ENCODE peak calls at places on chromosome 7, in ten cellular contexts. One of them, this sample, is unnamed. For H3K36me3 and H3K4me1, the result is how much of the 10 kb centered on the place peaks cover.

GRCh38 chr7:17968791-17969715 is 28.8 kb upstream of the SNX13 start:
- DNase-seq in CD8-positive, alpha-beta T cell: no peak
- DNase-seq in prostate gland: no peak
- DNase-seq in ovary: no peak
- DNase-seq in aorta: no peak
- DNase-seq in NT2/D1: no peak
- DNase-seq in heart right ventricle: no peak
- DNase-seq in mesendoderm: no peak
- DNase-seq in hepatocyte: no peak
- DNase-seq in colonic mucosa: peak
- DNase-seq in this sample: no peak

GRCh38 chr7:107725138-107725740 is 18.7 kb upstream of the CBLL1 start:
- DNase-seq in ovary: peak
- DNase-seq in mesendoderm: peak
- DNase-seq in heart right ventricle: peak
- DNase-seq in colonic mucosa: peak
- DNase-seq in CD8-positive, alpha-beta T cell: peak
- DNase-seq in aorta: no peak
- DNase-seq in NT2/D1: peak
- DNase-seq in prostate gland: peak
- DNase-seq in hepatocyte: peak
- DNase-seq in this sample: no peak

GRCh38 chr7:90412458-90413184 is 9.4 kb downstream of the CLDN12 start:
- DNase-seq in heart right ventricle: no peak
- DNase-seq in prostate gland: no peak
- DNase-seq in ovary: no peak
- DNase-seq in NT2/D1: no peak
- DNase-seq in colonic mucosa: peak
- DNase-seq in aorta: no peak
- DNase-seq in CD8-positive, alpha-beta T cell: no peak
- DNase-seq in mesendoderm: peak
- DNase-seq in hepatocyte: no peak
- DNase-seq in this sample: no peak

GRCh38 chr7:109984726-109985125 is 1106.2 kb upstream of the LRRN3 start:
- DNase-seq in colonic mucosa: no peak
- DNase-seq in CD8-positive, alpha-beta T cell: no peak
- DNase-seq in NT2/D1: no peak
- DNase-seq in ovary: no peak
- DNase-seq in aorta: no peak
- DNase-seq in mesendoderm: no peak
- DNase-seq in prostate gland: no peak
- DNase-seq in heart right ventricle: no peak
- DNase-seq in hepatocyte: no peak
- DNase-seq in this sample: no peak

GRCh38 chr7:104328970-104329825 is 795 bp downstream of the LHFPL3 start:
- DNase-seq in colonic mucosa: no peak
- DNase-seq in prostate gland: no peak
- DNase-seq in mesendoderm: peak
- DNase-seq in hepatocyte: peak
- DNase-seq in CD8-positive, alpha-beta T cell: no peak
- DNase-seq in ovary: no peak
- DNase-seq in NT2/D1: no peak
- DNase-seq in heart right ventricle: no peak
- DNase-seq in aorta: no peak
- DNase-seq in this sample: no peak

GRCh38 chr7:99092064-99092720 is 51.7 kb downstream of the SMURF1 start:
- DNase-seq in prostate gland: no peak
- DNase-seq in ovary: no peak
- DNase-seq in hepatocyte: no peak
- DNase-seq in CD8-positive, alpha-beta T cell: no peak
- DNase-seq in NT2/D1: no peak
- DNase-seq in colonic mucosa: no peak
- DNase-seq in mesendoderm: no peak
- DNase-seq in aorta: no peak
- DNase-seq in heart right ventricle: no peak
- DNase-seq in this sample: no peak

GRCh38 chr7:15086171-15086745 is 183.7 kb upstream of the DGKB start:
- DNase-seq in hepatocyte: no peak
- DNase-seq in heart right ventricle: no peak
- DNase-seq in NT2/D1: no peak
- DNase-seq in CD8-positive, alpha-beta T cell: no peak
- DNase-seq in aorta: no peak
- DNase-seq in colonic mucosa: no peak
- DNase-seq in prostate gland: no peak
- DNase-seq in mesendoderm: peak
- DNase-seq in ovary: no peak
- DNase-seq in this sample: no peak

GRCh38 chr7:129959480-129960332 is 6.9 kb upstream of the UBE2H start:
- DNase-seq in aorta: peak
- DNase-seq in CD8-positive, alpha-beta T cell: no peak
- DNase-seq in colonic mucosa: no peak
- DNase-seq in mesendoderm: no peak
- DNase-seq in hepatocyte: no peak
- DNase-seq in prostate gland: no peak
- DNase-seq in NT2/D1: no peak
- DNase-seq in ovary: no peak
- DNase-seq in heart right ventricle: no peak
- DNase-seq in this sample: no peak

GRCh38 chr7:48102530-48102929 is 13.5 kb downstream of the UPP1 start:
- DNase-seq in CD8-positive, alpha-beta T cell: no peak
- DNase-seq in hepatocyte: no peak
- DNase-seq in prostate gland: no peak
- DNase-seq in mesendoderm: no peak
- DNase-seq in colonic mucosa: no peak
- DNase-seq in NT2/D1: no peak
- DNase-seq in aorta: no peak
- DNase-seq in heart right ventricle: no peak
- DNase-seq in ovary: no peak
- DNase-seq in this sample: no peak

GRCh38 chr7:133854739-133855138 is 272.4 kb upstream of the LRGUK start:
- DNase-seq in mesendoderm: peak
- DNase-seq in prostate gland: peak
- DNase-seq in NT2/D1: no peak
- DNase-seq in ovary: no peak
- DNase-seq in aorta: no peak
- DNase-seq in hepatocyte: peak
- DNase-seq in colonic mucosa: no peak
- DNase-seq in CD8-positive, alpha-beta T cell: no peak
- DNase-seq in heart right ventricle: no peak
- DNase-seq in this sample: no peak

DNA sequence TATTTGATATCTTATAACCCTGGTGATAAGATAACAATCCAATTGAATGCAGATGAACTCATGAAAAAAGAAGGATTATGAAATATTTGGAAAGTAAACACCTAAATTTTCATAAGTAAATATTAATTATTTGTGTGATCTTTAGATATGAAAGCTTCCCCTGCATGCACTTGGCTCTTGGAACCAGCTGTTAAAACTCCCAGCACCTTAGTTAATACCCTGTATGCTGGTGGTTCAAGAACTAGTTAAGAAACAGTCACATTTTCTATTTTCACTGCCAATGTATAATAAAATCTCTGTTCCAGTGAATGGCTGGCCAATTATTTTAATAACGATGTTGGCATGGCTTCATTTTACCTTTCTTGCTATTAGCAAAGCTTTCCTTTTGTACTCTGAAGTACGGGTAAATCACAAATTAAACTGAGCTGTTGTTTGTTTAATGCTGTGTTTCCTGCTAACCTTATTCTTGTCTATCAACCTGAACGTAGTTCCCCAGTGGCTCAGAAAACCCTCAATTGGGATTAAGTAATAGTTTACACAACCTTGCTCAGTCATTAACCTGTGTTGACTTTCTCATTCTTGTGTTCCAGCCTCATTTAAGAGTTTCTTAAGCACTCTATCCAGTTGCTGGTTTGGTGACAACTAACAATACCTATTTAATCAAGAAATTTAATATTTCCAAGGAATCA is 38.9 kb downstream of the MET start:
- DNase-seq in aorta: no peak
- DNase-seq in NT2/D1: no peak
- DNase-seq in hepatocyte: no peak
- DNase-seq in ovary: no peak
- DNase-seq in colonic mucosa: no peak
- DNase-seq in prostate gland: no peak
- DNase-seq in mesendoderm: no peak
- DNase-seq in heart right ventricle: no peak
- DNase-seq in CD8-positive, alpha-beta T cell: no peak
- DNase-seq in this sample: no peak
- H3K4me3 ChIP-seq in aorta: no peak
- H3K4me3 ChIP-seq in NT2/D1: no peak
- H3K4me3 ChIP-seq in hepatocyte: no peak
- H3K4me3 ChIP-seq in ovary: no peak
- H3K4me3 ChIP-seq in colonic mucosa: no peak
- H3K4me3 ChIP-seq in prostate gland: no peak
- H3K4me3 ChIP-seq in mesendoderm: no peak
- H3K4me3 ChIP-seq in heart right ventricle: no peak
- H3K4me3 ChIP-seq in CD8-positive, alpha-beta T cell: no peak
- H3K4me3 ChIP-seq in this sample: no peak

GRCh38 chr7:121057878-121058277 is 69.4 kb downstream of the CPED1 start:
- DNase-seq in CD8-positive, alpha-beta T cell: no peak
- DNase-seq in NT2/D1: no peak
- DNase-seq in ovary: no peak
- DNase-seq in heart right ventricle: no peak
- DNase-seq in mesendoderm: peak
- DNase-seq in colonic mucosa: no peak
- DNase-seq in prostate gland: no peak
- DNase-seq in hepatocyte: no peak
- DNase-seq in aorta: no peak
- DNase-seq in this sample: no peak
- H3K36me3 ChIP-seq in CD8-positive, alpha-beta T cell: under half
- H3K36me3 ChIP-seq in NT2/D1: under half
- H3K36me3 ChIP-seq in ovary: under half
- H3K36me3 ChIP-seq in heart right ventricle: under half
- H3K36me3 ChIP-seq in mesendoderm: under half
- H3K36me3 ChIP-seq in colonic mucosa: under half
- H3K36me3 ChIP-seq in prostate gland: under half
- H3K36me3 ChIP-seq in hepatocyte: under half
- H3K36me3 ChIP-seq in aorta: under half
- H3K36me3 ChIP-seq in this sample: under half

DNA sequence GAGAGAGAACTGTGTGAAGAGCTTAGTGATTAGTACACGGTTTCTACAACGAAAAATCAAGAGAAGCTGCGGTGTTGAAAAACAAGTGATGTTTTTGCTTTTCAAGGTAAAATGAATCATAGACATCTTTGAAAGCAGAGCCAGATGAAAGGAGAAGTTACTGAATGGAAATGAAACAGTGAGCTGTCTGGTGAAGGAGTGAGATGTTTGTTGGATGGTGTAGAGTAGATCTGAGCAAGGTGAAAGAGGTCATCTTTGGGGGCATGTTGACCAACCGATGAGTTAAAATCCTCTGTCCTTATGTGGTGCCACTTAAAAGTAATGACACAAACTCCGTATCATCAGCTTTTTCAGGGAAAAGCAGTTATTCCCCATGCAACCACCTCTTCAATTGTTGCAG is 177.4 kb downstream of the CDCA7L start:
- DNase-seq in CD8-positive, alpha-beta T cell: no peak
- DNase-seq in NT2/D1: no peak
- DNase-seq in prostate gland: no peak
- DNase-seq in colonic mucosa: no peak
- DNase-seq in mesendoderm: no peak
- DNase-seq in heart right ventricle: no peak
- DNase-seq in aorta: no peak
- DNase-seq in ovary: no peak
- DNase-seq in hepatocyte: no peak
- DNase-seq in this sample: no peak
- H3K4me1 ChIP-seq in CD8-positive, alpha-beta T cell: under half
- H3K4me1 ChIP-seq in NT2/D1: under half
- H3K4me1 ChIP-seq in prostate gland: under half
- H3K4me1 ChIP-seq in colonic mucosa: under half
- H3K4me1 ChIP-seq in mesendoderm: under half
- H3K4me1 ChIP-seq in heart right ventricle: under half
- H3K4me1 ChIP-seq in aorta: under half
- H3K4me1 ChIP-seq in ovary: under half
- H3K4me1 ChIP-seq in hepatocyte: under half
- H3K4me1 ChIP-seq in this sample: under half

GRCh38 chr7:124489082-124489819 is 276.3 kb downstream of the GPR37 start:
- DNase-seq in colonic mucosa: no peak
- DNase-seq in aorta: no peak
- DNase-seq in NT2/D1: no peak
- DNase-seq in ovary: no peak
- DNase-seq in mesendoderm: no peak
- DNase-seq in hepatocyte: no peak
- DNase-seq in CD8-positive, alpha-beta T cell: no peak
- DNase-seq in prostate gland: no peak
- DNase-seq in heart right ventricle: no peak
- DNase-seq in this sample: no peak

GRCh38 chr7:124489925-124490324 is 275.7 kb downstream of the GPR37 start:
- DNase-seq in hepatocyte: no peak
- DNase-seq in ovary: no peak
- DNase-seq in colonic mucosa: no peak
- DNase-seq in aorta: no peak
- DNase-seq in mesendoderm: no peak
- DNase-seq in CD8-positive, alpha-beta T cell: no peak
- DNase-seq in prostate gland: no peak
- DNase-seq in NT2/D1: no peak
- DNase-seq in heart right ventricle: no peak
- DNase-seq in this sample: no peak
- H3K4me3 ChIP-seq in hepatocyte: no peak
- H3K4me3 ChIP-seq in ovary: no peak
- H3K4me3 ChIP-seq in colonic mucosa: no peak
- H3K4me3 ChIP-seq in aorta: no peak
- H3K4me3 ChIP-seq in mesendoderm: no peak
- H3K4me3 ChIP-seq in CD8-positive, alpha-beta T cell: no peak
- H3K4me3 ChIP-seq in prostate gland: no peak
- H3K4me3 ChIP-seq in NT2/D1: no peak
- H3K4me3 ChIP-seq in heart right ventricle: no peak
- H3K4me3 ChIP-seq in this sample: no peak

GRCh38 chr7:44566680-44567079 is 7.0 kb downstream of the DDX56 start:
- DNase-seq in hepatocyte: no peak
- DNase-seq in NT2/D1: no peak
- DNase-seq in CD8-positive, alpha-beta T cell: no peak
- DNase-seq in mesendoderm: no peak
- DNase-seq in heart right ventricle: no peak
- DNase-seq in aorta: no peak
- DNase-seq in colonic mucosa: no peak
- DNase-seq in ovary: no peak
- DNase-seq in prostate gland: no peak
- DNase-seq in this sample: no peak

GRCh38 chr7:44568771-44569560 is 4.7 kb downstream of the DDX56 start:
- DNase-seq in colonic mucosa: no peak
- DNase-seq in NT2/D1: no peak
- DNase-seq in prostate gland: no peak
- DNase-seq in mesendoderm: no peak
- DNase-seq in heart right ventricle: no peak
- DNase-seq in CD8-positive, alpha-beta T cell: no peak
- DNase-seq in hepatocyte: no peak
- DNase-seq in aorta: no peak
- DNase-seq in ovary: no peak
- DNase-seq in this sample: no peak

GRCh38 chr7:44572771-44573170 is 937 bp downstream of the DDX56 start:
- DNase-seq in hepatocyte: no peak
- DNase-seq in colonic mucosa: no peak
- DNase-seq in NT2/D1: no peak
- DNase-seq in mesendoderm: no peak
- DNase-seq in aorta: no peak
- DNase-seq in heart right ventricle: no peak
- DNase-seq in ovary: no peak
- DNase-seq in prostate gland: no peak
- DNase-seq in CD8-positive, alpha-beta T cell: no peak
- DNase-seq in this sample: no peak

GRCh38 chr7:44567884-44568283 is 5.8 kb downstream of the DDX56 start:
- DNase-seq in aorta: no peak
- DNase-seq in hepatocyte: no peak
- DNase-seq in CD8-positive, alpha-beta T cell: no peak
- DNase-seq in NT2/D1: no peak
- DNase-seq in heart right ventricle: no peak
- DNase-seq in colonic mucosa: no peak
- DNase-seq in prostate gland: no peak
- DNase-seq in mesendoderm: no peak
- DNase-seq in ovary: no peak
- DNase-seq in this sample: no peak

GRCh38 chr7:44569958-44570357 is 3.8 kb downstream of the DDX56 start:
- DNase-seq in hepatocyte: no peak
- DNase-seq in aorta: no peak
- DNase-seq in CD8-positive, alpha-beta T cell: no peak
- DNase-seq in heart right ventricle: no peak
- DNase-seq in ovary: no peak
- DNase-seq in NT2/D1: no peak
- DNase-seq in colonic mucosa: no peak
- DNase-seq in prostate gland: no peak
- DNase-seq in mesendoderm: no peak
- DNase-seq in this sample: no peak
- H3K36me3 ChIP-seq in hepatocyte: under half
- H3K36me3 ChIP-seq in aorta: under half
- H3K36me3 ChIP-seq in CD8-positive, alpha-beta T cell: half or more
- H3K36me3 ChIP-seq in heart right ventricle: half or more
- H3K36me3 ChIP-seq in ovary: under half
- H3K36me3 ChIP-seq in NT2/D1: half or more
- H3K36me3 ChIP-seq in colonic mucosa: under half
- H3K36me3 ChIP-seq in prostate gland: under half
- H3K36me3 ChIP-seq in mesendoderm: under half
- H3K36me3 ChIP-seq in this sample: half or more

This sample was measured in left lung.